ENCODE peak calls at places on chromosomes 7 and 10, in four cellular contexts. Q is A549, F is K562, X is GM12878. P is an unnamed sample.

GRCh38 chr10:58588673-58589265 is 76.1 kb downstream of the BICC1 start:
- DNase-seq in Q (no peak), F (peak), X (no peak), P (no peak)

GRCh38 chr7:19560111-19560883 is 148.5 kb downstream of the POLR1F start:
- DNase-seq in Q (no peak), F (no peak), X (no peak), P (no peak)

GRCh38 chr7:102463841-102464576 is 654 bp downstream of the ALKBH4 start:
- DNase-seq in Q (no peak), F (peak), X (no peak), P (no peak)

GRCh38 chr10:64574371-64574770 is 1053.2 kb downstream of the REEP3 start:
- DNase-seq in Q (no peak), F (peak), X (no peak), P (no peak)

GRCh38 chr7:151081170-151082101 is 827 bp upstream of the FASTK start:
- DNase-seq in Q (peak), F (peak), X (no peak), P (no peak)

GRCh38 chr10:64159910-64160872 is 639.0 kb downstream of the REEP3 start:
- DNase-seq in Q (no peak), F (no peak), X (no peak), P (no peak)

GRCh38 chr10:44958196-44958896 is 1.3 kb upstream of the RASSF4 start:
- DNase-seq in Q (no peak), F (no peak), X (no peak), P (peak)

GRCh38 chr10:95408148-95408930 is 117.5 kb upstream of the PDLIM1 start:
- DNase-seq in Q (no peak), F (no peak), X (no peak), P (no peak)

GRCh38 chr7:2936891-2937580 is 92.9 kb upstream of the GNA12 start:
- DNase-seq in Q (no peak), F (no peak), X (no peak), P (no peak)
- TF ChIP-seq ELK1 in Q (no peak), F (no peak), X (no peak), P (no peak)

DNA sequence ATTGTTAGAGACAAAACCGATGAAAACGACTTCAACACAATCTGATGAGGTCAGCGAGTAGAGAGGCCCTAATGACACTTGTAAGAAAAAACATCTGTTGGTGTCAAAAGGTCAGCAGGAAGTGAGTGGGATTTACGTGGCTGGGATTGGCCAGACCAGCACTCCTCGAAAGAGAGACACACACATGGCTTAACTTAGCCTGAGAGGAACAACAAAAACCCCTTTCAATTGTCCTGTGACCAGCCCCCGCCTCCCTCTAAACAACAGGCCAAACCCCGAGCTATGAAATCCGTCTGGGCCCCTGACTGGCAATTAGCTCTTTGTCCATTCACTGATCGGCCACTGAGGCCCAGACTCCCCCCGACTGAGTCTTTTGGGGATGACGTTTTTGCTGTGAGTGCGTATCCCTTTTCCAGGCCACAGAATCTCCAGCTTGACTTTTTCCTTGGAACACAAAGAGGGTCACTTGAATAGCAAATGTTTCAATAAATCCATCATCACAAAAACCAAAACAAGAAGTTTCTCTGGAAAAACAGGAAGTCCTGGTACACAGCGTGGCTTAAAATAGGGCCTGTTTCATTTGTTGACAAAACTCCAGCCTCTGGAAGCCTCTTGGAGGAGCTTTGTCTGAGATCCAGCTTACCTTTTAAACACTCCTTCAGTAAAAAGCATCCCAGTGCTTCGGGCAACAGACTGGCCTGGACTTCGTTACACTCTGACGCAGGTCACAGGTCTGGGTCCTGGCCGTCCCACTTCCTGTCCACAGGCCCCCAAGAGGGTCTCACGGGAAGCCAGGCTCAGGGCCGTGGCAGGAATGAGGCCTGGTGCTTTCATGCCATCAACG is 103.0 kb downstream of the CTBP2 start:
- DNase-seq in Q (no peak), F (peak), X (no peak), P (peak)
- TF ChIP-seq ELK1 in Q (no peak), F (no peak), X (no peak), P (no peak)

GRCh38 chr10:12929381-12929780 is 72.1 kb downstream of the CCDC3 start:
- DNase-seq in Q (no peak), F (no peak), X (no peak), P (no peak)

GRCh38 chr10:12937527-12937926 is 64.0 kb downstream of the CCDC3 start:
- DNase-seq in Q (no peak), F (no peak), X (no peak), P (no peak)

GRCh38 chr10:12938271-12938670 is 63.2 kb downstream of the CCDC3 start:
- DNase-seq in Q (no peak), F (no peak), X (no peak), P (no peak)

GRCh38 chr10:12934777-12935176 is 66.7 kb downstream of the CCDC3 start:
- DNase-seq in Q (peak), F (no peak), X (no peak), P (peak)
- TF ChIP-seq ELK1 in Q (no peak), F (no peak), X (no peak), P (no peak)

GRCh38 chr10:86260564-86260963 is 106.0 kb downstream of the GRID1 start:
- DNase-seq in Q (no peak), F (no peak), X (no peak), P (no peak)
- TF ChIP-seq ELK1 in Q (no peak), F (no peak), X (no peak), P (no peak)

GRCh38 chr10:4221315-4221714 is 436.3 kb upstream of the KLF6 start:
- DNase-seq in Q (no peak), F (no peak), X (no peak), P (no peak)
- TF ChIP-seq ELK1 in Q (no peak), F (no peak), X (no peak), P (no peak)

GRCh38 chr10:79267449-79267848 is 79.8 kb upstream of the PPIF start:
- DNase-seq in Q (no peak), F (no peak), X (no peak), P (no peak)

GRCh38 chr10:79268100-79268670 is 79.1 kb upstream of the PPIF start:
- DNase-seq in Q (no peak), F (no peak), X (no peak), P (peak)

GRCh38 chr10:79266092-79266491 is 81.2 kb upstream of the PPIF start:
- DNase-seq in Q (no peak), F (no peak), X (no peak), P (no peak)

GRCh38 chr10:79264942-79265341 is 82.3 kb upstream of the PPIF start:
- DNase-seq in Q (no peak), F (no peak), X (no peak), P (peak)

DNA sequence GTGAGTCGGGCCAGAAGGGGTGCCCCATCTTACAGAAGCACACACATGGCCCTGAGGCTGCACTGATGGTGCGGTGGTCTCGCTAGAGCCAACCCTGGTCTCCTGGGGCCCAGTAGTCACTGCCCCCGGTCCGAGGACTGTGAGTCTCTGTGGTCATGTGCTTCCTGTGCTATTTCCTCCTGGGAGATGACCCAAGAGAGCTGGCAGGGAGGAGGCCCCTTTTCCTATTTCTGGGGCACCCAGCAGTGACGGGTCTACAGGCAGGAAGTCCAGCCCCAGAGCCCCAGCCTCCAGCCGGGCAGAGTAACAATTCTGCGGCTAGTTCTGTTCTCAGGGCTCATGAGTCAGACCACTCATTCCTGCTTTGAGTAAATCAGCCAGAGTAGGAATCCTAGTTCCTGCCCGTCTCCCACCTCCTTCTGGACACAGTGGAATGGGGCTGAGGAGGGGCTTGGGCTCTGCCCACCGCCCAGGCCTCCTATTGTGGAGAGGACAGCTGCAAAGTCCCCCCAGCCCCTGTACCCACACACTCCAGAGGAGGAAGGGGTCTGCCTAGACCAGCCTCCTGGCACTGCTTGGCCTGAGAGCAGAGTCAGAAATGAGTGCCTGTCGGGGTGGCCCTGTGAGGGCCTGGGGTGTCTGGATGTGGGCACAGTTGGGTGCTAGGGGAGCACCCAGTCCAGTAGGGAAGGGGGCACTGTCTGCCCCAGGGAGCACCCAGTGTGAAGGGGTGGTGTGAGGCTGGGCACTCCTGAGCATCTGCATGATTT is 80.5 kb upstream of the PPIF start:
- DNase-seq in Q (no peak), F (no peak), X (peak), P (peak)
- TF ChIP-seq ELK1 in Q (no peak), F (no peak), X (peak), P (no peak)

P was measured in IMR-90.